ENCODE peak calls at places on chromosomes 12 and 14, in five cellular contexts. One of them, this sample, is unnamed.

GRCh38 chr12:263574-263973 is 938 bp upstream of the SLC6A13 start:
- DNase-seq in astrocyte of the cerebellum: no peak
- DNase-seq in GM12865: no peak
- DNase-seq in K562: no peak
- DNase-seq in cardiac fibroblast: peak; percentile 53
- DNase-seq in this sample: no peak

GRCh38 chr12:913919-914718 is 35.4 kb downstream of the RAD52 start:
- DNase-seq in GM12865: no peak
- DNase-seq in cardiac fibroblast: peak; percentile 87
- DNase-seq in K562: no peak
- DNase-seq in astrocyte of the cerebellum: peak; percentile 40
- DNase-seq in this sample: peak; percentile 8

GRCh38 chr14:102394717-102395378 is 32.1 kb downstream of the TECPR2 start:
- DNase-seq in K562: no peak
- DNase-seq in astrocyte of the cerebellum: no peak
- DNase-seq in cardiac fibroblast: no peak
- DNase-seq in GM12865: no peak
- DNase-seq in this sample: no peak

GRCh38 chr12:19130224-19131019 is 889 bp downstream of the PLEKHA5 start:
- DNase-seq in astrocyte of the cerebellum: no peak
- DNase-seq in GM12865: no peak
- DNase-seq in cardiac fibroblast: no peak
- DNase-seq in K562: peak; percentile 52
- DNase-seq in this sample: no peak

GRCh38 chr12:123962530-123962929 is 10.1 kb downstream of the CCDC92 start:
- DNase-seq in cardiac fibroblast: no peak
- DNase-seq in K562: no peak
- DNase-seq in GM12865: no peak
- DNase-seq in astrocyte of the cerebellum: no peak
- DNase-seq in this sample: no peak

GRCh38 chr12:62647586-62647985 is 181.0 kb downstream of the MON2 start:
- DNase-seq in K562: no peak
- DNase-seq in GM12865: no peak
- DNase-seq in cardiac fibroblast: peak; percentile 44
- DNase-seq in astrocyte of the cerebellum: no peak
- DNase-seq in this sample: no peak

GRCh38 chr12:101230547-101230946 is 20.5 kb upstream of the SLC5A8 start:
- DNase-seq in cardiac fibroblast: peak; percentile 69
- DNase-seq in astrocyte of the cerebellum: peak; percentile 24
- DNase-seq in K562: no peak
- DNase-seq in GM12865: no peak
- DNase-seq in this sample: peak; percentile 27

GRCh38 chr14:70901218-70901772 is 6.0 kb upstream of the PCNX1 start:
- DNase-seq in GM12865: no peak
- DNase-seq in astrocyte of the cerebellum: no peak
- DNase-seq in cardiac fibroblast: peak; percentile 76
- DNase-seq in K562: no peak
- DNase-seq in this sample: no peak

GRCh38 chr12:509494-509893 is 49.8 kb downstream of the B4GALNT3 start:
- DNase-seq in astrocyte of the cerebellum: no peak
- DNase-seq in cardiac fibroblast: peak; percentile 28
- DNase-seq in GM12865: no peak
- DNase-seq in K562: no peak
- DNase-seq in this sample: no peak

GRCh38 chr12:57518920-57519757 is 1.2 kb downstream of the DDIT3 start:
- DNase-seq in cardiac fibroblast: peak; percentile 76
- DNase-seq in K562: no peak
- DNase-seq in GM12865: no peak
- DNase-seq in astrocyte of the cerebellum: no peak
- DNase-seq in this sample: peak; percentile 27

GRCh38 chr12:51871126-51871525 is 16.8 kb upstream of the ANKRD33 start:
- DNase-seq in astrocyte of the cerebellum: no peak
- DNase-seq in K562: no peak
- DNase-seq in cardiac fibroblast: no peak
- DNase-seq in GM12865: no peak
- DNase-seq in this sample: no peak

GRCh38 chr12:4177257-4177656 is 96.3 kb upstream of the CCND2 start:
- DNase-seq in GM12865: no peak
- DNase-seq in astrocyte of the cerebellum: no peak
- DNase-seq in K562: no peak
- DNase-seq in cardiac fibroblast: no peak
- DNase-seq in this sample: no peak

GRCh38 chr12:54650409-54650808 is 2.2 kb upstream of the DCD start:
- DNase-seq in astrocyte of the cerebellum: no peak
- DNase-seq in GM12865: no peak
- DNase-seq in cardiac fibroblast: peak; percentile 14
- DNase-seq in K562: no peak
- DNase-seq in this sample: no peak

GRCh38 chr12:113002676-113003075 is 24.4 kb downstream of the OAS2 start:
- DNase-seq in GM12865: no peak
- DNase-seq in astrocyte of the cerebellum: no peak
- DNase-seq in K562: no peak
- DNase-seq in cardiac fibroblast: no peak
- DNase-seq in this sample: no peak

GRCh38 chr14:97719931-97720330 is 922.7 kb downstream of the VRK1 start:
- DNase-seq in GM12865: no peak
- DNase-seq in astrocyte of the cerebellum: no peak
- DNase-seq in cardiac fibroblast: no peak
- DNase-seq in K562: no peak
- DNase-seq in this sample: no peak

GRCh38 chr14:22524784-22525161 is 64.3 kb downstream of the DAD1 start:
- DNase-seq in GM12865: no peak
- DNase-seq in cardiac fibroblast: no peak
- DNase-seq in K562: no peak
- DNase-seq in astrocyte of the cerebellum: no peak
- DNase-seq in this sample: no peak

GRCh38 chr14:20415723-20416622 is 2.7 kb upstream of the TEP1 start:
- DNase-seq in GM12865: peak; percentile 79
- DNase-seq in K562: peak; percentile 43
- DNase-seq in astrocyte of the cerebellum: peak; percentile 29
- DNase-seq in cardiac fibroblast: peak; percentile 70
- DNase-seq in this sample: no peak

GRCh38 chr12:1880876-1881275 is 37.6 kb downstream of the CACNA2D4 start:
- DNase-seq in cardiac fibroblast: no peak
- DNase-seq in K562: no peak
- DNase-seq in astrocyte of the cerebellum: no peak
- DNase-seq in GM12865: no peak
- DNase-seq in this sample: no peak

GRCh38 chr14:80215756-80216581 is 4.7 kb upstream of the DIO2 start:
- DNase-seq in astrocyte of the cerebellum: no peak
- DNase-seq in cardiac fibroblast: peak; percentile 91
- DNase-seq in GM12865: no peak
- DNase-seq in K562: no peak
- DNase-seq in this sample: no peak

GRCh38 chr12:69359531-69360347 is at the start of gene YEATS4:
- DNase-seq in astrocyte of the cerebellum: peak; percentile 78
- DNase-seq in K562: peak; percentile 92
- DNase-seq in GM12865: peak; percentile 95
- DNase-seq in cardiac fibroblast: peak; percentile 94
- DNase-seq in this sample: peak; percentile 66
- TF ChIP-seq CTCF in astrocyte of the cerebellum: no peak
- TF ChIP-seq CTCF in K562: no peak
- TF ChIP-seq CTCF in GM12865: no peak
- TF ChIP-seq CTCF in cardiac fibroblast: no peak
- TF ChIP-seq CTCF in this sample: no peak

GRCh38 chr14:91360490-91361235 is 57.0 kb downstream of the CCDC88C start:
- DNase-seq in cardiac fibroblast: no peak
- DNase-seq in K562: no peak
- DNase-seq in astrocyte of the cerebellum: no peak
- DNase-seq in GM12865: no peak
- DNase-seq in this sample: no peak
- H3K4me3 ChIP-seq in cardiac fibroblast: no peak overlapping the region
- H3K4me3 ChIP-seq in K562: no peak overlapping the region
- H3K4me3 ChIP-seq in astrocyte of the cerebellum: no peak overlapping the region
- H3K4me3 ChIP-seq in GM12865: no peak overlapping the region
- H3K4me3 ChIP-seq in this sample: no peak overlapping the region

DNA sequence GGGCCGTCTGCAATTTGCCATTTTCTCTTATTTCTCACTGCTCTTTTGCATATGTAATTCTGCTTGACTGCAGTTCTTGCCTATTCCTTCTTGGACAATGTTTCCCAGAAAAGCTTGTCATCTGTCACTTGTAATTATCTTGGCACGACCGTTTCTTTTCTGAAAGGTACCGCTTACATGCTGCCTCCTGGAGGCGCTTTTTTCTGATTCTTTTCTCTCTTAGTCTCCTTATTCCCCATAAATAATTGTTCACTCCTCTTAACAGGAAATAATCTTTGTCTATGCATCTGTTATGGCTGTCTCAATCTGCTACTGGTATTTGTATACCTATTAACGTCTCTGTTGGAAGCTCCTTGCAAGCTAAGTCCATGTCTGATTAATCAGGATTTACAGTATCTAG is 1.3 kb upstream of the ALDH1L2 start:
- DNase-seq in astrocyte of the cerebellum: no peak
- DNase-seq in GM12865: no peak
- DNase-seq in K562: no peak
- DNase-seq in cardiac fibroblast: no peak
- DNase-seq in this sample: no peak
- TF ChIP-seq CTCF in astrocyte of the cerebellum: no peak
- TF ChIP-seq CTCF in GM12865: no peak
- TF ChIP-seq CTCF in K562: no peak
- TF ChIP-seq CTCF in cardiac fibroblast: no peak
- TF ChIP-seq CTCF in this sample: no peak

GRCh38 chr12:75782182-75782581 is 249.4 kb downstream of the PHLDA1 start:
- DNase-seq in K562: no peak
- DNase-seq in GM12865: no peak
- DNase-seq in cardiac fibroblast: no peak
- DNase-seq in astrocyte of the cerebellum: no peak
- DNase-seq in this sample: no peak
- H3K4me3 ChIP-seq in K562: no peak overlapping the region
- H3K4me3 ChIP-seq in GM12865: no peak overlapping the region
- H3K4me3 ChIP-seq in cardiac fibroblast: no peak overlapping the region
- H3K4me3 ChIP-seq in astrocyte of the cerebellum: no peak overlapping the region
- H3K4me3 ChIP-seq in this sample: no peak overlapping the region

DNA sequence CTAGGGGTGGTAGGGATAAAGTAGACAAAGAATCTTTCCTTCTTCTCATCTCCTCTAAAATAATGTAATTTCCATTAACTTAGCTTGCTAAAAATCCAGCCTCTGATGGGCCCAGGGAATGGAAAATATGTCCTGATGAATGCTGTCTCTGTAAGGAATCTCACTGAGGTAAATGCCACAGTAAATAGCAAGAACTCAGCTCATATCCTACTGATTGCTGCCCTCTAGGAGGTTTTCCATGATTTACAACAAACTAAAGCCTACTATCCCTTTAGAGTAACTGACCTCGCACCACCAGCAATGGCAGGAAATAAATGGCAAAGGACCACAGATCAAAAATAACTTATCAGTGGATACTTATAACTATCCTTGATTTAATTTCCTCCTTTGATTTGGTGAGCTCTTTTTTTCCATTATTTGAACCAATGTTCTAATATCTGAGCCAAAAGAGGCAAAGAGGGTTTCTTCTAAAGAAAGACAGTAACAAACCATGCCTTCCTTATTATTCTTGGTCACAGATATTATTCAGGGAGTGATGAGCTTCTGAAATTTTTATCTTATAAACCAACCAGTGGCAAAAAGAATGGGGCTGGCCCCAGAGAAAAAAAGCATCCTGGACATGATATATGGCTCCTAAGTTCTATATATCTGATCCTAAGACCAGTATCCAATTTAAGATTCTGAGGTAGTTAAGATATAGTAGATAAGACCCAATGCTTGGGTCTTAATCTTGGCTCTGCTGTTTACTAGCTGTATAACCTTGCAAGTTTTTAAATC is 43.7 kb downstream of the SENP1 start:
- DNase-seq in astrocyte of the cerebellum: no peak
- DNase-seq in cardiac fibroblast: no peak
- DNase-seq in K562: no peak
- DNase-seq in GM12865: no peak
- DNase-seq in this sample: no peak
- TF ChIP-seq CTCF in astrocyte of the cerebellum: peak; percentile 22
- TF ChIP-seq CTCF in cardiac fibroblast: no peak
- TF ChIP-seq CTCF in K562: no peak
- TF ChIP-seq CTCF in GM12865: no peak
- TF ChIP-seq CTCF in this sample: peak; percentile 28

GRCh38 chr12:121452356-121453021 is 52.6 kb downstream of the RNF34 start:
- DNase-seq in K562: no peak
- DNase-seq in GM12865: no peak
- DNase-seq in astrocyte of the cerebellum: no peak
- DNase-seq in cardiac fibroblast: no peak
- DNase-seq in this sample: no peak

GRCh38 chr12:121453629-121454028 is 53.7 kb downstream of the RNF34 start:
- DNase-seq in K562: no peak
- DNase-seq in astrocyte of the cerebellum: no peak
- DNase-seq in cardiac fibroblast: no peak
- DNase-seq in GM12865: no peak
- DNase-seq in this sample: no peak

GRCh38 chr12:121454921-121455320 is 55.0 kb downstream of the RNF34 start:
- DNase-seq in K562: no peak
- DNase-seq in cardiac fibroblast: no peak
- DNase-seq in astrocyte of the cerebellum: no peak
- DNase-seq in GM12865: no peak
- DNase-seq in this sample: no peak

GRCh38 chr12:121453022-121453360 is 53.1 kb downstream of the RNF34 start:
- DNase-seq in GM12865: no peak
- DNase-seq in cardiac fibroblast: no peak
- DNase-seq in astrocyte of the cerebellum: no peak
- DNase-seq in K562: no peak
- DNase-seq in this sample: no peak

GRCh38 chr12:121451931-121452330 is 52.0 kb downstream of the RNF34 start:
- DNase-seq in K562: no peak
- DNase-seq in GM12865: no peak
- DNase-seq in cardiac fibroblast: no peak
- DNase-seq in astrocyte of the cerebellum: no peak
- DNase-seq in this sample: no peak
- H3K4me3 ChIP-seq in K562: no peak overlapping the region
- H3K4me3 ChIP-seq in GM12865: no peak overlapping the region
- H3K4me3 ChIP-seq in cardiac fibroblast: no peak overlapping the region
- H3K4me3 ChIP-seq in astrocyte of the cerebellum: no peak overlapping the region
- H3K4me3 ChIP-seq in this sample: no peak overlapping the region

GRCh38 chr14:39422243-39422642 is 10.0 kb downstream of the FBXO33 start:
- DNase-seq in cardiac fibroblast: no peak
- DNase-seq in astrocyte of the cerebellum: no peak
- DNase-seq in K562: no peak
- DNase-seq in GM12865: no peak
- DNase-seq in this sample: no peak

GRCh38 chr14:39417014-39417413 is 15.2 kb downstream of the FBXO33 start:
- DNase-seq in cardiac fibroblast: peak; percentile 46
- DNase-seq in K562: no peak
- DNase-seq in GM12865: no peak
- DNase-seq in astrocyte of the cerebellum: no peak
- DNase-seq in this sample: no peak

GRCh38 chr14:39416072-39416471 is 16.2 kb downstream of the FBXO33 start:
- DNase-seq in astrocyte of the cerebellum: no peak
- DNase-seq in cardiac fibroblast: no peak
- DNase-seq in GM12865: no peak
- DNase-seq in K562: no peak
- DNase-seq in this sample: no peak

GRCh38 chr14:39423793-39424192 is 8.4 kb downstream of the FBXO33 start:
- DNase-seq in K562: no peak
- DNase-seq in astrocyte of the cerebellum: no peak
- DNase-seq in GM12865: no peak
- DNase-seq in cardiac fibroblast: no peak
- DNase-seq in this sample: no peak

GRCh38 chr14:39419272-39419671 is 13.0 kb downstream of the FBXO33 start:
- DNase-seq in K562: no peak
- DNase-seq in cardiac fibroblast: peak; percentile 18
- DNase-seq in astrocyte of the cerebellum: no peak
- DNase-seq in GM12865: no peak
- DNase-seq in this sample: no peak
- TF ChIP-seq CTCF in K562: no peak
- TF ChIP-seq CTCF in cardiac fibroblast: no peak
- TF ChIP-seq CTCF in astrocyte of the cerebellum: no peak
- TF ChIP-seq CTCF in GM12865: no peak
- TF ChIP-seq CTCF in this sample: peak; percentile 16

This sample was measured in retinal pigment epithelial cell.